ENCODE peak calls at places on chromosomes 13 and 19, in seven cellular contexts. N is fibroblast of lung; G is foreskin fibroblast; D is naive thymus-derived CD4-positive, alpha-beta T cell; R is astrocyte of the spinal cord; L is thoracic aorta; B is colonic mucosa. I is an unnamed sample.

GRCh38 chr13:113802090-113802531 is 43.1 kb downstream of the TMEM255B start:
- DNase-seq in D (no peak), L (no peak), B (peak; percentile 34), R (peak; percentile 74), N (peak; percentile 83), G (peak; percentile 94), I (no peak)

GRCh38 chr13:65943711-65944110 is 1286.4 kb downstream of the PCDH9 start:
- DNase-seq in G (peak; percentile 52), N (peak; percentile 8), D (no peak), L (no peak), R (peak; percentile 30), B (no peak), I (no peak)

GRCh38 chr19:35869327-35870123 is 1.2 kb downstream of the APLP1 start:
- DNase-seq in L (no peak), D (peak; percentile 67), R (peak; percentile 72), G (peak; percentile 85), B (peak; percentile 71), N (peak; percentile 42), I (peak; percentile 91)

GRCh38 chr19:51147663-51148062 is 5.6 kb downstream of the SIGLEC7 start:
- DNase-seq in B (no peak), L (no peak), G (no peak), N (no peak), R (no peak), D (no peak), I (no peak)

GRCh38 chr13:62113145-62113544 is 697.5 kb upstream of the PCDH20 start:
- DNase-seq in D (no peak), L (no peak), G (no peak), R (peak; percentile 5), B (no peak), N (peak; percentile 25), I (no peak)

GRCh38 chr19:35164418-35164817 is 9.9 kb downstream of the FXYD5 start:
- DNase-seq in N (no peak), L (no peak), B (no peak), D (no peak), G (no peak), R (no peak), I (no peak)

GRCh38 chr13:102800145-102801041 is 1.5 kb downstream of the BIVM start:
- DNase-seq in G (peak; percentile 92), D (peak; percentile 58), R (peak; percentile 81), L (no peak), B (peak; percentile 91), N (peak; percentile 78), I (peak; percentile 58)

GRCh38 chr13:107138468-107138867 is 570.5 kb upstream of the ARGLU1 start:
- DNase-seq in D (no peak), N (peak; percentile 15), G (peak; percentile 18), L (no peak), R (no peak), B (no peak), I (no peak)

GRCh38 chr19:5953034-5953589 is 24.8 kb downstream of the RANBP3 start:
- DNase-seq in G (no peak), D (no peak), R (no peak), B (no peak), L (no peak), N (peak; percentile 44), I (no peak)

GRCh38 chr13:41720839-41721561 is 239.9 kb downstream of the VWA8 start:
- DNase-seq in N (no peak), G (no peak), L (no peak), B (no peak), D (no peak), R (no peak), I (no peak)

GRCh38 chr13:55613429-55614187 is 1527.1 kb upstream of the PRR20A start:
- DNase-seq in R (no peak), N (no peak), B (no peak), G (no peak), D (no peak), L (no peak), I (no peak)

GRCh38 chr13:80486407-80486806 is 145.5 kb upstream of the SPRY2 start:
- DNase-seq in G (peak; percentile 31), L (no peak), N (peak; percentile 76), R (no peak), B (no peak), D (no peak), I (no peak)

DNA sequence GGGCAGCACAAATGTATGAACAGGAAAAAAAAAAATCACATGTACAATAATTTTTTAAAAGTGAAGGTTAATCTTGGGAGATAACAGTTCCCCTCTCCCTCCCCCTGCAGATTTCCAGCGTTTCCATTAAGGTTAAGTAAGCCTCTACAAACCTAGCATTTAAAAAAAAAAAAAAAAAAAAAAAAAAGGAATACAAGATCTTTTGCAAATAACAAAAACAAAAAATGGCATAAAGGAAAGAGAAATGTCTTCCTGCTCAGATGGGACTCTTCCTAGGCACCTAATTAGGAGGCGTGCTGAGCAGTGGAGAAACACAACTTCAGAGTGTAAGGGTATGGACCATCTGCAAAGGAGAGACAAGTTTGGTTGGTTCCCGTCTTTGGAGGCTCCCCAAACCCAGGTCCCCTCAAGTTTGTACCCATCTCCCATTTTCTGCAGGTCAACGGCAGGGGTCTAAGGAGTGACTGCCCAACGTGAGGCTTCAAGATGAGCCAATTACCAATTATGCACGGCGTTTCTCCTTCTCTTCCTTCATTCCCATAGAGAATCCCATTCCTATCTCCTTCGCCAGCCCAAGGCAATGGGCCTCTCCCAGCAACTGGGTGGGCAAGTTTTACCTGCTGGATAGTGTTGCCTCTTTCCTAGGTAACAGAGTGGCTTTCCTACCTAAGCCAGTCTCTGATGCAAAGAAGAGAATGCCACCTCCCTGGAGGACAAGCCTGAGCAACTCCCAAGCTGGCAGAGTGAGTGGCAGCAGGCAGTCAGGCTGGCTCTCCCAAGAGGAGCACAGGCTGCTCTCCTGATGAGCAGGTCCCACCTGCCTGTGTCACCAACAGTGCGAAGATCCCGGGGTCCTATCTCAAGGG is 5.1 kb upstream of the ECH1 start:
- DNase-seq in G (no peak), R (no peak), D (no peak), N (no peak), L (no peak), B (no peak), I (no peak)
- H3K4me3 ChIP-seq in G (no peak overlapping the region), R (no peak overlapping the region), D (no peak overlapping the region), N (no peak overlapping the region), L (no peak overlapping the region), B (no peak overlapping the region), I (no peak overlapping the region)

GRCh38 chr19:4581381-4582111 is 22.1 kb upstream of the SEMA6B start:
- DNase-seq in N (no peak), G (peak; percentile 49), L (no peak), B (no peak), D (no peak), R (peak; percentile 25), I (peak; percentile 18)

GRCh38 chr19:4579389-4579788 is 19.9 kb upstream of the SEMA6B start:
- DNase-seq in G (no peak), L (no peak), N (no peak), R (no peak), D (no peak), B (no peak), I (no peak)

GRCh38 chr19:4580961-4581380 is 21.5 kb upstream of the SEMA6B start:
- DNase-seq in R (no peak), N (no peak), L (no peak), D (no peak), B (no peak), G (no peak), I (no peak)

GRCh38 chr19:4578552-4579248 is 19.2 kb upstream of the SEMA6B start:
- DNase-seq in G (no peak), B (no peak), N (no peak), D (no peak), R (no peak), L (no peak), I (no peak)

DNA sequence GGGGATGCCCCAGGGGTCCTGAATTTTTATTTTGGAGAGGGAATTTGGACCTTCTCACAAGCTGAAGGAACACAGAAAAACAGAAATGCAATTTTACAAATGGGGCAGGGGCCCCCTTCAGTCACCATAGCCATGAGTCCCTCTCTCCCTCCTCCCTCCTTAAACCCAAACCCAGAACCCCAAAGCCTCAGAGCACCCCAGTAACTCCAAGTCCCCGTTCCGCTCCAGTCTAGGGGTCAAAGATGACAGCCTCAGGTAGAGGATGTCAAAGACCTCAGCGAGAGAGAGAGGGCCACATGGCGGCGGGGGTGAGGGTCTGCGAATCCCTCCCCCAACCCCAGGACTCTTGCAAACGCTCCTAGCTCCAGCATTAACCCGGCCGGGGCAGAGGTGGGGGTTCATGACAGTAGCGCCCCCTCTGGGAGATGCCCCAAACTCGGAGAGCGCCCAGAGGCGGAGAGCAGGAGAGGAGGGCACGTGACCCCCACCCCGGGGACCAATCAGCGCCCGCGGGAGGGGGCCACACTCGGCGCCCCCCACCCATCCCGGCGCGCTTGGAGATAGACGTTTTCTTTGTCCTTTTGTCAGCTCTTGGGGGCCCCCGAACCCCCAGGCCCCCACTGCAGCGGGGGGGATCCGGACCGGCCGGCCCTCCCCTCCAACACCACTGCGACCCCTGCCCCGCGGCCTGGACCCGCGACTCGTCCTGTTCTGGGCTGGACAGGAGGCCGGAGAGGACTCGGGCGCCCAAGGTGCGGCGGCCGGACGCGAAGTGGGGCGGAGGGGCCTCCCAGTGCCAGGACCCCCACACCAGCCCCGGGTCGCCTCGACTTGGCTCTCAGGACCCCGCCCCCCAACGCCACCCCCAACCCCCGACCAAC is 20.8 kb upstream of the SEMA6B start:
- DNase-seq in R (no peak), D (no peak), G (no peak), L (no peak), B (no peak), N (no peak), I (no peak)
- H3K4me3 ChIP-seq in R (no peak overlapping the region), D (no peak overlapping the region), G (no peak overlapping the region), L (peak overlapping the region; percentile 23), B (no peak overlapping the region), N (no peak overlapping the region), I (no peak overlapping the region)

GRCh38 chr19:56597696-56598095 is 2.6 kb downstream of the ZNF71 start:
- DNase-seq in D (no peak), R (peak; percentile 23), B (no peak), G (peak; percentile 6), N (no peak), L (no peak), I (no peak)

GRCh38 chr19:56596676-56597075 is 1.6 kb downstream of the ZNF71 start:
- DNase-seq in B (no peak), N (no peak), R (no peak), L (no peak), D (no peak), G (no peak), I (no peak)

GRCh38 chr19:56603829-56604228 is 8.7 kb downstream of the ZNF71 start:
- DNase-seq in N (no peak), B (no peak), R (no peak), G (peak; percentile 30), L (no peak), D (no peak), I (no peak)

GRCh38 chr19:56595548-56595899 is 422 bp downstream of the ZNF71 start:
- DNase-seq in L (no peak), D (no peak), R (no peak), B (no peak), G (no peak), N (no peak), I (peak; percentile 4)

DNA sequence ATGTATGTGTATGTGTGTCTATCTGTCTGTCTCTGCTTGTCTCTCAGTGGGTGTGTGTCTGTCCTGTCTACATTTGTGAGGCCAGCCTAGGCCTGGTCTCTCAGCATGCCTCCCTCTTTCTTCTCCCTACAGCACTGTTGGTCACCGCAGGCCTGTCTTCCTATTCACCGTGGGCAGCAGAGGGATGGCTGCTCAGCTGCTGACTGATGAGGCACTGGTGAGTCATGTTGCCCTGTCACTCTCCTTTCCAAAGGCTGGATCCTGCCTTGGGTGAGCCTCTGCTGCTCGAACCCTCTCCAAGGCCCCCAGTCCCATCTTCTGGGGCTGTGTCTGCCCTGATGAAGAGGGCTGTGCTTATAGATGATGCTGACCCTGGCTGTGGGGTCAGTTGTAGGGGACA is 6.3 kb downstream of the ZNF71 start:
- DNase-seq in D (no peak), G (peak; percentile 16), B (no peak), N (no peak), R (no peak), L (no peak), I (no peak)
- H3K4me3 ChIP-seq in D (no peak overlapping the region), G (no peak overlapping the region), B (no peak overlapping the region), N (no peak overlapping the region), R (no peak overlapping the region), L (no peak overlapping the region), I (no peak overlapping the region)

GRCh38 chr13:21048901-21049655 is 12.3 kb downstream of the LATS2 start:
- DNase-seq in N (no peak), R (no peak), B (peak; percentile 7), L (no peak), D (no peak), G (no peak), I (no peak)
- H3K4me3 ChIP-seq in N (no peak overlapping the region), R (no peak overlapping the region), B (no peak overlapping the region), L (no peak overlapping the region), D (no peak overlapping the region), G (no peak overlapping the region), I (no peak overlapping the region)

I was measured in Jurkat, Clone E6-1.